ENCODE peak calls at places on chromosomes 2 and 18, in four cellular contexts. P is K562, R is A549, K is HepG2. O is an unnamed sample.

GRCh38 chr2:95232232-95232631 is 24.9 kb downstream of the ZNF892 start:
- DNase-seq in R (no peak), P (no peak), K (no peak), O (no peak)

GRCh38 chr18:66495844-66496243 is 108.0 kb downstream of the CDH19 start:
- DNase-seq in R (peak; percentile 71), K (peak; percentile 62), P (peak; percentile 2), O (no peak)

GRCh38 chr2:47174731-47175361 is 19.7 kb upstream of the STPG4 start:
- DNase-seq in K (peak; percentile 49), P (peak; percentile 53), R (peak; percentile 87), O (peak; percentile 62)

GRCh38 chr2:118269408-118270051 is 181.3 kb downstream of the INSIG2 start:
- DNase-seq in R (peak; percentile 12), P (peak; percentile 8), K (peak; percentile 28), O (no peak)

GRCh38 chr18:27713727-27714080 is 463.2 kb downstream of the CDH2 start:
- DNase-seq in K (no peak), R (no peak), P (no peak), O (peak; percentile 15)

GRCh38 chr2:207469953-207470699 is 59.6 kb upstream of the CREB1 start:
- DNase-seq in R (no peak), P (no peak), K (no peak), O (no peak)

GRCh38 chr18:4813708-4814107 is 358.6 kb upstream of the DLGAP1 start:
- DNase-seq in K (no peak), R (no peak), P (no peak), O (no peak)

GRCh38 chr2:10441966-10442365 is 6.2 kb downstream of the ODC1 start:
- DNase-seq in K (no peak), R (no peak), P (no peak), O (no peak)

GRCh38 chr18:62332437-62332816 is 7.3 kb downstream of the TNFRSF11A start:
- DNase-seq in P (no peak), K (no peak), R (no peak), O (no peak)

GRCh38 chr2:164151518-164151917 is 415.7 kb upstream of the FIGN start:
- DNase-seq in P (no peak), K (no peak), R (no peak), O (peak; percentile 70)

GRCh38 chr2:62774555-62775366 is 69.2 kb downstream of the EHBP1 start:
- DNase-seq in P (peak; percentile 18), K (peak; percentile 78), R (peak; percentile 83), O (peak; percentile 63)

GRCh38 chr18:8197510-8197909 is 411.7 kb upstream of the RAB12 start:
- DNase-seq in P (no peak), K (no peak), R (no peak), O (no peak)

GRCh38 chr2:239293450-239294430 is 107.1 kb downstream of the HDAC4 start:
- DNase-seq in R (no peak), K (no peak), P (peak; percentile 17), O (no peak)

GRCh38 chr2:241933175-241933911 is 63.8 kb downstream of the RTP5 start:
- DNase-seq in R (no peak), K (no peak), P (no peak), O (no peak)

GRCh38 chr18:43486462-43486861 is 209.2 kb upstream of the SYT4 start:
- DNase-seq in P (no peak), K (no peak), R (peak; percentile 44), O (no peak)

GRCh38 chr2:61266653-61267505 is 104.9 kb downstream of the C2orf74 start:
- DNase-seq in P (no peak), K (peak; percentile 81), R (no peak), O (no peak)

GRCh38 chr18:44518091-44518490 is 162.6 kb upstream of the SETBP1 start:
- DNase-seq in P (no peak), K (no peak), R (no peak), O (no peak)

GRCh38 chr18:23355206-23355605 is 97.9 kb upstream of the RIOK3 start:
- DNase-seq in P (no peak), R (no peak), K (no peak), O (no peak)

GRCh38 chr2:186431306-186431705 is 54.8 kb upstream of the ZC3H15 start:
- DNase-seq in R (no peak), K (no peak), P (no peak), O (no peak)
- TF ChIP-seq USF2 in R (no peak), K (no peak), P (peak; percentile 12), O (no peak)

GRCh38 chr2:165952600-165953210 is 871 bp downstream of the TTC21B start:
- DNase-seq in R (no peak), K (peak; percentile 12), P (peak; percentile 43), O (peak; percentile 3)
- TF ChIP-seq MAZ in R (no peak), K (no peak), P (no peak), O (no peak)

GRCh38 chr2:98445167-98445522 is 487 bp downstream of the INPP4A start:
- DNase-seq in P (no peak), K (no peak), R (no peak), O (no peak)
- TF ChIP-seq USF2 in P (no peak), K (no peak), R (no peak), O (no peak)

DNA sequence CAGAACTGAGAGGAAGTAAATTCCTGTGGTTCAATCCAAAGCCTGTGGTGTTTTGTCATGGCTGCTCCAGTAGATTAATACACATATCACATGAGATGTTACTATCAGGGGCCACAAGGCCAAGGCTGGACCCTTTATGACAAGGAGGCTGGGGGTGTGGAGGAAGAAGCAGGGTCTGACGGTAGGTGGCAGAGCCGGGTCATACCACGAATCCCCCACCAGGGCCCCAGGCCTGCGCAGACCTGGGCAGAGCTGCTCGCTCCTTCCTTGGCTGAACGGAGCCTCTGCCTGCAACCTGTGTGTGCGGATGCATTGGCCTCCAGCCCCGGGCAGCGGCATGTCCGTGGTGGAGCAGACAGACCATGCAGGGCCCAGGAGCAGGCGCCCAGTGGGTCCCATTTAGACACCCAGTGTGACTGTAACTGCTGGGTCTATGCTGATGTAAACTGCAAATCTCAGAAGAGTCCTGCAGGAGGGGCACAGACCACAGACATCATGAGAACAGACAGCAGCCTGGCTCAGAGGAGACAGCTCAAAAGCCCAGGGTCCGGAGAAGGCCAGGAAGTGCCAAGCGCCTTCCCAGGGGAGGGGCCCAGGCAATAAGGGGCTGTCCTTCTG is 155.2 kb downstream of the PXDN start:
- DNase-seq in R (no peak), P (no peak), K (no peak), O (peak; percentile 43)
- TF ChIP-seq MAZ in R (no peak), P (no peak), K (no peak), O (no peak)

DNA sequence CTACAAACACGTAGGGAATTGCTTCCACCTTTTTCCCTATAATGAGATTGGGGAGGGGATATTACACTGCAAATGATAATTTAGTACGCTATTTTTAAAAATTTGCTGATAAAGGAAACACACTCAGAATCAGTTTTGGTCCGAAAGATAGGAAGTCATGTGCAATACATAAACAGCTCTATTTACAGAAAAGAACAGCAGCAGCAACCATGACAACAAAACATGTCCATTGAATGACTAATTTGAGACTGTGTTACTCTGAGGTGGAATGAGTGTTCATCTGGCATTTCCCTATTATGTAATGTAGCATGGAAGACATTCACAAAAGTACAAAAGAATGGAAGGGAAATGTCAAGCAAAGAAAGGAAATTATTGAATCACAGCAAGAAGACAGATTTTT is 337.2 kb downstream of the NBAS start:
- DNase-seq in K (no peak), R (peak; percentile 47), P (no peak), O (peak; percentile 88)
- TF ChIP-seq USF2 in K (no peak), R (no peak), P (no peak), O (no peak)

O was measured in IMR-90.